ENCODE peak calls at places on chromosomes 16 and 17, in eight cellular contexts. G, U, L, K, P, B, V and A are unnamed samples.

GRCh38 chr16:64356267-64356666 is 765.6 kb downstream of the CDH11 start:
- DNase-seq in U (no peak), L (no peak), B (no peak), V (no peak), G (peak; percentile 96), K (peak; percentile 61), P (no peak), A (peak; percentile 85)

GRCh38 chr17:66468241-66469087 is 166.1 kb downstream of the PRKCA start:
- DNase-seq in U (no peak), L (no peak), G (peak; percentile 62), K (peak; percentile 91), P (peak; percentile 64), B (peak; percentile 29), V (no peak), A (peak; percentile 37)

GRCh38 chr17:14738652-14738988 is 437.7 kb downstream of the HS3ST3B1 start:
- DNase-seq in U (no peak), V (peak; percentile 32), K (no peak), P (no peak), B (no peak), L (no peak), G (no peak), A (no peak)

GRCh38 chr16:88995746-88996535 is 18.9 kb upstream of the CBFA2T3 start:
- DNase-seq in K (no peak), P (no peak), B (no peak), U (no peak), V (no peak), G (no peak), L (peak; percentile 36), A (no peak)

GRCh38 chr17:2563543-2563942 is 29.9 kb upstream of the PAFAH1B1 start:
- DNase-seq in L (no peak), U (no peak), K (peak; percentile 80), B (no peak), P (no peak), G (no peak), V (no peak), A (no peak)

GRCh38 chr17:78862073-78863023 is 21.7 kb upstream of the USP36 start:
- DNase-seq in B (peak; percentile 82), U (peak; percentile 92), V (peak; percentile 69), G (peak; percentile 95), P (peak; percentile 73), L (peak; percentile 89), K (peak; percentile 83), A (peak; percentile 98)

GRCh38 chr16:27246439-27246838 is 22.1 kb downstream of the NSMCE1 start:
- DNase-seq in V (peak; percentile 31), P (no peak), U (no peak), L (no peak), K (no peak), G (no peak), B (no peak), A (no peak)

GRCh38 chr16:2520097-2520783 is at the start of gene AMDHD2:
- DNase-seq in B (peak; percentile 92), L (peak; percentile 95), P (peak; percentile 95), V (peak; percentile 95), K (peak; percentile 92), U (peak; percentile 69), G (peak; percentile 89), A (peak; percentile 92)

GRCh38 chr17:39981207-39982068 is 831 bp downstream of the PSMD3 start:
- DNase-seq in G (no peak), U (no peak), L (no peak), P (no peak), B (no peak), K (peak; percentile 16), V (no peak), A (peak; percentile 13)

GRCh38 chr17:58200024-58200633 is 7.6 kb downstream of the EPX start:
- DNase-seq in B (peak; percentile 45), V (peak; percentile 96), K (peak; percentile 73), G (peak; percentile 39), P (peak; percentile 68), L (peak; percentile 64), U (peak; percentile 63), A (peak; percentile 35)

GRCh38 chr17:29042679-29043538 is at the start of gene PIPOX:
- DNase-seq in P (no peak), G (no peak), B (no peak), K (peak; percentile 20), V (peak; percentile 94), L (no peak), U (no peak), A (peak; percentile 54)

GRCh38 chr17:42274812-42275526 is 1.2 kb downstream of the STAT5B start:
- DNase-seq in G (no peak), L (no peak), K (no peak), P (no peak), B (no peak), V (no peak), U (no peak), A (no peak)

GRCh38 chr17:82941021-82942001 is 101.5 kb upstream of the ZNF750 start:
- DNase-seq in K (no peak), L (peak; percentile 50), V (no peak), P (no peak), B (no peak), U (no peak), G (no peak), A (no peak)

GRCh38 chr16:80569440-80570105 is 28.8 kb downstream of the DYNLRB2 start:
- DNase-seq in G (peak; percentile 5), B (no peak), U (no peak), L (no peak), K (peak; percentile 11), V (no peak), P (no peak), A (peak; percentile 79)

GRCh38 chr17:38749222-38750043 is 1.3 kb upstream of the PCGF2 start:
- DNase-seq in B (peak; percentile 95), U (peak; percentile 56), V (peak; percentile 96), G (peak; percentile 50), P (peak; percentile 87), K (peak; percentile 48), L (peak; percentile 90), A (peak; percentile 79)

GRCh38 chr17:12256380-12256995 is 235.8 kb downstream of the MAP2K4 start:
- DNase-seq in P (peak; percentile 71), V (no peak), U (peak; percentile 37), K (peak; percentile 54), L (no peak), G (peak; percentile 65), B (no peak), A (peak; percentile 70)

GRCh38 chr16:85612801-85613608 is at the start of gene GSE1:
- DNase-seq in G (peak; percentile 80), V (peak; percentile 98), L (peak; percentile 97), P (peak; percentile 94), K (peak; percentile 96), U (peak; percentile 96), B (peak; percentile 96), A (peak; percentile 88)

GRCh38 chr17:64780096-64781012 is 118.2 kb upstream of the SMURF2 start:
- DNase-seq in B (peak; percentile 51), P (peak; percentile 29), L (peak; percentile 63), K (peak; percentile 78), G (no peak), U (peak; percentile 84), V (peak; percentile 98), A (no peak)

GRCh38 chr16:27762441-27762840 is 212.5 kb downstream of the KATNIP start:
- DNase-seq in L (no peak), G (no peak), P (no peak), K (no peak), V (no peak), U (peak; percentile 24), B (no peak), A (peak; percentile 30)

GRCh38 chr16:8962393-8963009 is 1.2 kb downstream of the USP7 start:
- DNase-seq in G (no peak), B (no peak), P (peak; percentile 23), V (peak; percentile 71), K (peak; percentile 45), L (peak; percentile 62), U (no peak), A (no peak)

GRCh38 chr16:54921229-54921824 is 9.3 kb upstream of the IRX5 start:
- DNase-seq in G (peak; percentile 77), B (no peak), L (no peak), V (no peak), U (no peak), K (peak; percentile 57), P (no peak), A (no peak)

GRCh38 chr17:41026668-41027471 is at the start of gene KRTAP1-5:
- DNase-seq in P (no peak), U (no peak), L (no peak), B (no peak), K (peak; percentile 34), G (peak; percentile 95), V (no peak), A (peak; percentile 92)

GRCh38 chr16:46801428-46802049 is 29.4 kb downstream of the C16orf87 start:
- DNase-seq in B (no peak), L (no peak), V (no peak), P (no peak), U (no peak), K (peak; percentile 26), G (peak; percentile 13), A (peak; percentile 27)
- TF ChIP-seq CTCF in B (peak; percentile 60), L (peak; percentile 54), V (peak; percentile 80), P (no peak), U (peak; percentile 43), K (peak; percentile 43), G (peak; percentile 61), A (peak; percentile 53)

GRCh38 chr16:71459510-71459909 is 2.5 kb downstream of the ZNF23 start:
- DNase-seq in V (no peak), U (no peak), K (no peak), P (no peak), L (no peak), B (no peak), G (no peak), A (peak; percentile 53)

GRCh38 chr16:71456801-71457200 is 5.2 kb downstream of the ZNF23 start:
- DNase-seq in V (no peak), P (no peak), L (no peak), U (no peak), G (no peak), B (no peak), K (no peak), A (no peak)

GRCh38 chr16:71461686-71462648 is at the start of gene ZNF23:
- DNase-seq in B (peak; percentile 89), L (peak; percentile 92), K (peak; percentile 76), V (peak; percentile 92), P (peak; percentile 92), G (peak; percentile 75), U (peak; percentile 57), A (peak; percentile 82)

DNA sequence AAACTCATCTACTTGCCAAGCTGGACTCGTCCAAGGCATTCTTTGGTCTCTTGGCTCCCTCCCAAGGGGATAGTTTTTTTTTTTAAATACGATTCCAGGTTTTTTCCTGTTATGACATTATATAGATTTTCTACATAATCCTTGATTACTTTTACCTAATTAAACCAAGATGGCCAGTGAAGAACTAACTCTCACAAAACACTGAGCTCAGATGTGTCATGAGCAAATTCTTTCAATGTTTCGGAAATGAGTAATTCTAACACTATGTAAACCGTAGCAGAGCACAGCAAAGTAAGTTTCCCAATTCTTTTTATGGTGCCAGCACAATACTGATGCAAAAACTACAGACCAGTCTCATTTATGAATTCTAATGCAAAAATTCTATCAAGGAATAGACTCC is 1.8 kb downstream of the ZNF23 start:
- DNase-seq in K (peak; percentile 61), B (no peak), G (peak; percentile 95), U (no peak), L (no peak), V (no peak), P (no peak), A (peak; percentile 89)
- H3K4me3 ChIP-seq in K (no peak overlapping the region), B (no peak overlapping the region), G (peak overlapping the region; percentile 99), U (no peak overlapping the region), L (peak overlapping the region; percentile 98), V (no peak overlapping the region), P (no peak overlapping the region), A (peak overlapping the region; percentile 98)

GRCh38 chr16:5058476-5058875 is 7.3 kb downstream of the C16orf89 start:
- DNase-seq in U (no peak), P (no peak), L (no peak), K (no peak), B (peak; percentile 35), G (no peak), V (peak; percentile 96), A (no peak)
- TF ChIP-seq CTCF in U (peak; percentile 37), P (no peak), L (no peak), K (no peak), B (peak; percentile 11), G (peak; percentile 24), V (peak; percentile 79), A (peak; percentile 36)

GRCh38 chr17:55441544-55441943 is 19.9 kb upstream of the MMD start:
- DNase-seq in G (no peak), K (no peak), L (no peak), U (no peak), P (no peak), V (no peak), B (no peak), A (no peak)
- H3K4me3 ChIP-seq in G (no peak overlapping the region), K (no peak overlapping the region), L (no peak overlapping the region), U (no peak overlapping the region), P (no peak overlapping the region), V (no peak overlapping the region), B (no peak overlapping the region), A (no peak overlapping the region)